ENCODE peak calls at places on chromosomes 3 and 15, in five cellular contexts. C is endothelial cell, Y is keratinocyte, G is AG09309, R is skeletal muscle cell. P is an unnamed sample.

GRCh38 chr15:101013769-101014223 is 94.6 kb downstream of the LRRK1 start:
- DNase-seq in G (no peak), Y (no peak), C (no peak), R (no peak), P (no peak)

GRCh38 chr15:96330450-96331140 is at the start of gene NR2F2:
- DNase-seq in C (peak), R (peak), Y (peak), G (peak), P (peak)

GRCh38 chr15:25624504-25625172 is 185.8 kb upstream of the UBE3A start:
- DNase-seq in Y (no peak), C (no peak), G (no peak), R (no peak), P (no peak)

GRCh38 chr3:72872183-72872582 is 15.7 kb upstream of the GXYLT2 start:
- DNase-seq in Y (no peak), C (no peak), R (no peak), G (peak), P (no peak)

GRCh38 chr3:148697311-148698189 is at the start of gene AGTR1:
- DNase-seq in C (peak), Y (no peak), G (no peak), R (no peak), P (peak)

GRCh38 chr3:48088056-48088748 is 72.0 kb upstream of the MAP4 start:
- DNase-seq in C (no peak), R (no peak), G (no peak), Y (no peak), P (peak)

GRCh38 chr15:92909131-92909781 is 9.1 kb downstream of the CHD2 start:
- DNase-seq in Y (no peak), G (no peak), C (no peak), R (no peak), P (no peak)

GRCh38 chr3:123723527-123724168 is 138.8 kb upstream of the HACD2 start:
- DNase-seq in R (no peak), Y (no peak), C (peak), G (no peak), P (peak)

GRCh38 chr3:133825969-133826727 is 20.5 kb downstream of the SRPRB start:
- DNase-seq in C (no peak), R (no peak), G (no peak), Y (no peak), P (no peak)